ENCODE peak calls at places on chromosomes 2 and 18, in nine cellular contexts. G is NCI-H345; K is activated naive CD4-positive, alpha-beta T cell treated with anti-CD3 and anti-CD28 coated beads, Interleukin-2, amount 10 ng/mL, durations not matched to agents 7 days and 5 days; J is GM18507; I is neural crest cell; C is stimulated activated CD8-positive, alpha-beta memory T cell treated with anti-CD3 and anti-CD28 coated beads, Interleukin-4, amount 100 ng/mL, for 4 hours; T is epithelial cell of proximal tubule; U is activated T-helper 1 cell treated with anti-CD3 and anti-CD28 coated beads, Interleukin-12 subunit alpha, Interleukin-12 subunit beta, Interleukin-2, Interleukin-4 antibody, amounts not matched to agents 30 ng/mL and 10 ng/mL and 1 ng/mL, durations not matched to agents 14 hours and 24 hours and 36 hours; F is OCI-LY7. D is an unnamed sample.
A peak's percentile ranks its signal among the peaks of the same experiment; 100 is the strongest.

GRCh38 chr2:78541451-78542267 is 483.8 kb upstream of the REG3G start:
- DNase-seq in G (no peak), K (no peak), J (no peak), I (no peak), C (no peak), T (no peak), U (no peak), F (no peak), D (no peak)

GRCh38 chr2:100257939-100258338 is 64.4 kb downstream of the LONRF2 start:
- DNase-seq in G (no peak), K (no peak), J (no peak), I (no peak), C (no peak), T (no peak), U (no peak), F (no peak), D (no peak)

GRCh38 chr2:46858697-46859080 is 56.9 kb downstream of the MCFD2 start:
- DNase-seq in G (no peak), K (no peak), J (no peak), I (no peak), C (no peak), T (no peak), U (no peak), F (no peak), D (no peak)

GRCh38 chr2:16105178-16105663 is 164.9 kb downstream of the MYCN start:
- DNase-seq in G (no peak), K (no peak), J (no peak), I (no peak), C (no peak), T (no peak), U (no peak), F (no peak), D (no peak)

GRCh38 chr2:200376422-200377142 is 70.1 kb downstream of the SPATS2L start:
- DNase-seq in G (no peak), K (peak; percentile 56), J (no peak), I (no peak), C (no peak), T (no peak), U (peak; percentile 22), F (no peak), D (peak; percentile 45)

GRCh38 chr2:54457326-54458023 is 1.3 kb downstream of the SPTBN1 start:
- DNase-seq in G (peak; percentile 66), K (peak; percentile 32), J (no peak), I (peak; percentile 25), C (no peak), T (no peak), U (no peak), F (peak; percentile 43), D (no peak)

GRCh38 chr18:48452863-48453323 is 43.7 kb upstream of the ZBTB7C start:
- DNase-seq in G (no peak), K (no peak), J (no peak), I (no peak), C (no peak), T (no peak), U (no peak), F (no peak), D (no peak)

GRCh38 chr2:11055816-11056215 is 99.5 kb upstream of the SLC66A3 start:
- DNase-seq in G (no peak), K (no peak), J (no peak), I (no peak), C (no peak), T (no peak), U (no peak), F (no peak), D (no peak)

GRCh38 chr18:58505181-58505580 is 123.7 kb downstream of the ALPK2 start:
- DNase-seq in G (no peak), K (peak; percentile 79), J (no peak), I (no peak), C (no peak), T (no peak), U (peak; percentile 35), F (peak; percentile 6), D (peak; percentile 59)

D was measured in activated CD4-positive, alpha-beta memory T cell treated with anti-CD3 and anti-CD28 coated beads, Interleukin-2, amount 10 ng/mL, durations not matched to agents 7 days and 5 days.